ENCODE peak calls at places on chromosomes 4 and X, in five cellular contexts. One of them, this sample, is unnamed.

GRCh38 chr4:71004281-71004851 is 10.9 kb downstream of the DCK start:
- DNase-seq in HepG2: peak; percentile 7
- DNase-seq in K562: no peak
- DNase-seq in A549: no peak
- DNase-seq in H1: no peak
- DNase-seq in this sample: no peak

GRCh38 chr4:4853371-4853823 is 6.1 kb upstream of the MSX1 start:
- DNase-seq in A549: no peak
- DNase-seq in K562: no peak
- DNase-seq in H1: no peak
- DNase-seq in HepG2: no peak
- DNase-seq in this sample: no peak

GRCh38 chrX:125436855-125437254 is 117.2 kb downstream of the TEX13C start:
- DNase-seq in A549: peak; percentile 20
- DNase-seq in HepG2: no peak
- DNase-seq in H1: no peak
- DNase-seq in K562: peak; percentile 10
- DNase-seq in this sample: no peak

GRCh38 chr4:41297832-41298231 is 41.1 kb downstream of the UCHL1 start:
- DNase-seq in A549: no peak
- DNase-seq in K562: no peak
- DNase-seq in HepG2: no peak
- DNase-seq in H1: no peak
- DNase-seq in this sample: no peak

GRCh38 chrX:41180194-41180902 is 95.1 kb downstream of the USP9X start:
- DNase-seq in K562: peak; percentile 40
- DNase-seq in A549: peak; percentile 73
- DNase-seq in H1: no peak
- DNase-seq in HepG2: peak; percentile 39
- DNase-seq in this sample: peak; percentile 59

GRCh38 chrX:122220644-122221373 is 963.3 kb upstream of the GRIA3 start:
- DNase-seq in A549: no peak
- DNase-seq in H1: peak; percentile 73
- DNase-seq in K562: no peak
- DNase-seq in HepG2: no peak
- DNase-seq in this sample: no peak

GRCh38 chrX:133495464-133496391 is 80.4 kb upstream of the GPC4 start:
- DNase-seq in K562: no peak
- DNase-seq in HepG2: no peak
- DNase-seq in A549: no peak
- DNase-seq in H1: no peak
- DNase-seq in this sample: no peak

GRCh38 chrX:126994011-126994410 is 174.5 kb downstream of the PRR32 start:
- DNase-seq in A549: no peak
- DNase-seq in H1: no peak
- DNase-seq in HepG2: no peak
- DNase-seq in K562: no peak
- DNase-seq in this sample: no peak

GRCh38 chr4:4488405-4489404 is 53.1 kb downstream of the STX18 start:
- DNase-seq in K562: peak; percentile 70
- DNase-seq in A549: peak; percentile 72
- DNase-seq in H1: peak; percentile 15
- DNase-seq in HepG2: peak; percentile 64
- DNase-seq in this sample: peak; percentile 63

GRCh38 chr4:188268081-188268908 is 129.1 kb downstream of the TRIML1 start:
- DNase-seq in A549: no peak
- DNase-seq in K562: no peak
- DNase-seq in HepG2: no peak
- DNase-seq in H1: no peak
- DNase-seq in this sample: no peak

GRCh38 chr4:93770201-93770600 is 58.4 kb upstream of the ATOH1 start:
- DNase-seq in A549: no peak
- DNase-seq in HepG2: no peak
- DNase-seq in H1: no peak
- DNase-seq in K562: no peak
- DNase-seq in this sample: no peak

GRCh38 chr4:86223472-86223871 is 136.4 kb downstream of the MAPK10 start:
- DNase-seq in K562: peak; percentile 24
- DNase-seq in H1: peak; percentile 66
- DNase-seq in HepG2: peak; percentile 38
- DNase-seq in A549: peak; percentile 60
- DNase-seq in this sample: no peak

GRCh38 chrX:47634871-47635575 is 5.3 kb upstream of the CFP start:
- DNase-seq in H1: no peak
- DNase-seq in HepG2: no peak
- DNase-seq in A549: no peak
- DNase-seq in K562: no peak
- DNase-seq in this sample: no peak

GRCh38 chr4:26912810-26913209 is 52.2 kb downstream of the STIM2 start:
- DNase-seq in HepG2: no peak
- DNase-seq in A549: no peak
- DNase-seq in H1: no peak
- DNase-seq in K562: no peak
- DNase-seq in this sample: no peak

GRCh38 chrX:19566359-19567141 is 51.2 kb upstream of the MAP3K15 start:
- DNase-seq in A549: no peak
- DNase-seq in HepG2: peak; percentile 65
- DNase-seq in H1: no peak
- DNase-seq in K562: no peak
- DNase-seq in this sample: peak; percentile 24

GRCh38 chr4:181301735-181302380 is 941.3 kb upstream of the TENM3 start:
- DNase-seq in HepG2: peak; percentile 32
- DNase-seq in A549: peak; percentile 36
- DNase-seq in K562: peak; percentile 30
- DNase-seq in H1: no peak
- DNase-seq in this sample: no peak

GRCh38 chrX:12894074-12894691 is 12.2 kb upstream of the TLR8 start:
- DNase-seq in HepG2: peak; percentile 28
- DNase-seq in A549: peak; percentile 21
- DNase-seq in H1: no peak
- DNase-seq in K562: peak; percentile 25
- DNase-seq in this sample: no peak

GRCh38 chr4:121155893-121156292 is 8.2 kb downstream of the TNIP3 start:
- DNase-seq in HepG2: no peak
- DNase-seq in K562: no peak
- DNase-seq in H1: no peak
- DNase-seq in A549: peak; percentile 74
- DNase-seq in this sample: no peak

GRCh38 chr4:47597696-47598095 is 112.6 kb downstream of the ATP10D start:
- DNase-seq in H1: no peak
- DNase-seq in A549: no peak
- DNase-seq in K562: no peak
- DNase-seq in HepG2: no peak
- DNase-seq in this sample: no peak

GRCh38 chrX:154748712-154749339 is 2.1 kb downstream of the GAB3 start:
- DNase-seq in HepG2: peak; percentile 32
- DNase-seq in H1: no peak
- DNase-seq in A549: peak; percentile 56
- DNase-seq in K562: peak; percentile 61
- DNase-seq in this sample: no peak

GRCh38 chrX:47643926-47644325 is 6.4 kb downstream of the ELK1 start:
- DNase-seq in K562: no peak
- DNase-seq in A549: peak; percentile 26
- DNase-seq in HepG2: no peak
- DNase-seq in H1: no peak
- DNase-seq in this sample: no peak

GRCh38 chr4:55318135-55318534 is 27.9 kb upstream of the SRD5A3 start:
- DNase-seq in A549: no peak
- DNase-seq in K562: no peak
- DNase-seq in H1: no peak
- DNase-seq in HepG2: no peak
- DNase-seq in this sample: no peak

DNA sequence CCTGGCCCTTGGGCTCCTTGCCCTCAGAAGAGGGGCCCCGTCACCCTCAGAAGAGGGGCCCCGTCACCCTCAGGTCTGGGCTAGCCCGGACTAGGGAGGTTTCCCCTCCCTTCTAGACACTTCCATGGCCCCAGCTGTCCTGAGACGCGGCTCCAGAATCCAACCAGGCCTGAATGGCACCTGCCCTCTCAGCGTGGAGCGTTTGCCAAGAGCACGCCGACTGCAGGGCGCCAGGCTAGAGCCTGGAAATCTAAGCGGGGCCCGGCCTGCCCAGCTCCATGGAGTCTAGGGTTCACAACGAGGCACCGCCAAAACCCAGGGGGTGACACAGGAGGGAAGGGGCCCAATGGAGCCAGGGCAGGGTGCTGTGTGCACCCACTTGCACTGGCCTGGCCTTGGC is 7.8 kb upstream of the ATP2B3 start:
- DNase-seq in HepG2: no peak
- DNase-seq in H1: no peak
- DNase-seq in K562: no peak
- DNase-seq in A549: no peak
- DNase-seq in this sample: no peak
- TF ChIP-seq HDAC2 in HepG2: no peak
- TF ChIP-seq HDAC2 in H1: no peak
- TF ChIP-seq HDAC2 in K562: no peak
- TF ChIP-seq HDAC2 in A549: no peak
- TF ChIP-seq HDAC2 in this sample: no peak

DNA sequence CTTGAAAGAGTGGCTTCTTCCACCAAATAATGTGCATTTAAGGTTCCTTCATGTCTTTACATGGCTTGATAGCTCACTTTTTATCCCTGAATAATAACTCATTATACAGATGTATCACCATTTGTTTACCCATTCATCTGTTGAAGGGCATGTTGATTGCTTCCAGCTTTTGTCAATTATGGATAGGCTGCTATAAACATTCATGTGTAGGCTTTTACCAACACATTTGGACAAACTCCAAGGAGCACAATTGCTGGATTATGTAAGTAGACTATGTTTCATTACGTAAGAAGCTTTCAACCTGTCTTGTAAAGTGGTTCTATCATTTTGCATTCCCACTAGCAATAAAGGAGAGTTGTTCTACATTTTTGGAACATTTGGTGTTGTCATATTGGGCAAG is 2637.0 kb downstream of the PCDH7 start:
- DNase-seq in A549: no peak
- DNase-seq in HepG2: no peak
- DNase-seq in K562: no peak
- DNase-seq in H1: no peak
- DNase-seq in this sample: no peak
- TF ChIP-seq HDAC2 in A549: no peak
- TF ChIP-seq HDAC2 in HepG2: no peak
- TF ChIP-seq HDAC2 in K562: no peak
- TF ChIP-seq HDAC2 in H1: no peak
- TF ChIP-seq HDAC2 in this sample: no peak

GRCh38 chr4:17077105-17077504 is 178.7 kb upstream of the LDB2 start:
- DNase-seq in H1: no peak
- DNase-seq in HepG2: no peak
- DNase-seq in A549: no peak
- DNase-seq in K562: no peak
- DNase-seq in this sample: no peak
- TF ChIP-seq HDAC2 in H1: no peak
- TF ChIP-seq HDAC2 in HepG2: no peak
- TF ChIP-seq HDAC2 in A549: no peak
- TF ChIP-seq HDAC2 in K562: no peak
- TF ChIP-seq HDAC2 in this sample: no peak

GRCh38 chr4:154464654-154465053 is 26.9 kb downstream of the DCHS2 start:
- DNase-seq in A549: no peak
- DNase-seq in H1: no peak
- DNase-seq in HepG2: no peak
- DNase-seq in K562: no peak
- DNase-seq in this sample: no peak
- TF ChIP-seq HDAC2 in A549: no peak
- TF ChIP-seq HDAC2 in H1: no peak
- TF ChIP-seq HDAC2 in HepG2: no peak
- TF ChIP-seq HDAC2 in K562: no peak
- TF ChIP-seq HDAC2 in this sample: no peak

DNA sequence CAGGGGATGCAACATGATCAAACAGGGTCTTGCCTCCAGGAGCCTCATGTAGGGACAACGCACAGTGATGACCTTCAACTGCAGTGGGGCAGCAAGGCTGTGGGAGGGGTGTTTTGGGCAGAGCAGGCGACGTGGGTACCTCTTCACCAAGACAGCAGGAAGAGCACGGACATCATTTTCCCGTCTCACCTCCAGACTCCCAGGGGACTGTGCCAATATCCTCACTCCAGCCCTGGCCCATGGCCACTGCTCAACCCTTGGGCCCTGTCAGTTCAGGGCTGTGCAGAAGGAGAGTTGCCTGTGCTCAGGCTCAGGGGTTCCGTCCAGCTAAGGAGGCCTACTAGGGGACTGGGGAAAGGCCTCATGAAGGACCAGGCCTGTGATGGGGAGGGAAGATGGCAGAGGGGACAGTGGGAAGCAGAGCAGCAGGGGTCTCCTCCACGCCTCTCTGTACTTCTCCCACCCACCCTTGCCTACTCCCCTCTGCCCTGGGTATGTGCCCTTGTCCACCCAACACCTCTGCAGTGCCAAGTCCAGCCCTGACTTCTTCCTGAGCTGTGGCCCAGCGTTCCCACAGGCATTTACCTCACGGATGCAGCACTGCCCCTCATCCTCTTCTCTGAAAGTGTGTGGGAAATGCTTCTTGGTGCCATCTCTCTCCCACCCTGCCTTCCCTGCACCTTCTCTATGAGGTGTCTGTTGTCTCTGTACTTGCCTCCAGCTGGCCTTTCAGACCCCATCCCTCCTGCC is 1.4 kb downstream of the IL9R start:
- DNase-seq in HepG2: no peak
- DNase-seq in A549: no peak
- DNase-seq in K562: no peak
- DNase-seq in H1: no peak
- DNase-seq in this sample: no peak
- TF ChIP-seq HDAC2 in HepG2: no peak
- TF ChIP-seq HDAC2 in A549: no peak
- TF ChIP-seq HDAC2 in K562: no peak
- TF ChIP-seq HDAC2 in H1: no peak
- TF ChIP-seq HDAC2 in this sample: no peak

GRCh38 chr4:126715067-126715466 is 917.7 kb upstream of the INTU start:
- DNase-seq in K562: no peak
- DNase-seq in H1: no peak
- DNase-seq in A549: no peak
- DNase-seq in HepG2: no peak
- DNase-seq in this sample: no peak
- TF ChIP-seq HDAC2 in K562: no peak
- TF ChIP-seq HDAC2 in H1: no peak
- TF ChIP-seq HDAC2 in A549: no peak
- TF ChIP-seq HDAC2 in HepG2: no peak
- TF ChIP-seq HDAC2 in this sample: no peak

GRCh38 chr4:53905935-53906377 is 158.4 kb downstream of the CHIC2 start:
- DNase-seq in K562: no peak
- DNase-seq in HepG2: peak; percentile 36
- DNase-seq in H1: no peak
- DNase-seq in A549: peak; percentile 49
- DNase-seq in this sample: peak; percentile 7
- TF ChIP-seq HDAC2 in K562: no peak
- TF ChIP-seq HDAC2 in HepG2: no peak
- TF ChIP-seq HDAC2 in H1: no peak
- TF ChIP-seq HDAC2 in A549: no peak
- TF ChIP-seq HDAC2 in this sample: no peak

DNA sequence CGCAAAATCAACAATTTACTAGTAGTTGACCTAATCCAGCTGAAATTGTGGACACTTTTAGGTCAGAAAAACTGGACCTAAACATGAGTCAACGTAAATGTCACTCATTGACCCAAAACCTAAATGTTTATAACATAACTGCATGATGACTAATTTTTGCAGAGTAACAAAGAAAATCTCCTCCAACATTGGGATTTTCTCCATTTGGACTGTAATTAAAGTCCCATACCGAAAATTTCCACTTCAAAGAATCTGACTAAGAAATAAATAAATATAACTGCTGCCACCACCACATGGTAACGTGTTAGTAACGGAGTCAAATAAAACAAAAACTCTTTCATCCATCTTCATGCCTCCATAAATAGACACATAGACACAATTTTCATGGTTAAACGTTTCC is 1.9 kb downstream of the ADGRA3 start:
- DNase-seq in H1: no peak
- DNase-seq in A549: peak; percentile 5
- DNase-seq in K562: no peak
- DNase-seq in HepG2: peak; percentile 35
- DNase-seq in this sample: no peak
- TF ChIP-seq HDAC2 in H1: no peak
- TF ChIP-seq HDAC2 in A549: no peak
- TF ChIP-seq HDAC2 in K562: no peak
- TF ChIP-seq HDAC2 in HepG2: no peak
- TF ChIP-seq HDAC2 in this sample: no peak

This sample was measured in GM12878.